ENCODE peak calls at places on chromosomes 16 and 17, in eight cellular contexts. One of them, this sample, is unnamed.

GRCh38 chr16:9123871-9124270 is 32.4 kb downstream of the HAPSTR1 start:
- DNase-seq in fibroblast of villous mesenchyme: no peak
- DNase-seq in heart left ventricle: peak
- DNase-seq in mucosa of descending colon: peak
- DNase-seq in HTR-8/SVneo: no peak
- DNase-seq in activated CD4-positive, alpha-beta T cell treated with anti-CD3 and anti-CD28 coated beads, Interleukin-2, amount 50 U/mL, for 1 hour: no peak
- DNase-seq in fibroblast of pulmonary artery: no peak
- DNase-seq in naive B cell: peak
- DNase-seq in this sample: peak

GRCh38 chr16:68732068-68732680 is 4.9 kb upstream of the CDH1 start:
- DNase-seq in fibroblast of villous mesenchyme: no peak
- DNase-seq in heart left ventricle: no peak
- DNase-seq in mucosa of descending colon: peak
- DNase-seq in HTR-8/SVneo: peak
- DNase-seq in activated CD4-positive, alpha-beta T cell treated with anti-CD3 and anti-CD28 coated beads, Interleukin-2, amount 50 U/mL, for 1 hour: no peak
- DNase-seq in fibroblast of pulmonary artery: no peak
- DNase-seq in naive B cell: no peak
- DNase-seq in this sample: no peak

GRCh38 chr16:28207425-28207824 is 4.3 kb downstream of the XPO6 start:
- DNase-seq in fibroblast of villous mesenchyme: no peak
- DNase-seq in heart left ventricle: no peak
- DNase-seq in mucosa of descending colon: no peak
- DNase-seq in HTR-8/SVneo: no peak
- DNase-seq in activated CD4-positive, alpha-beta T cell treated with anti-CD3 and anti-CD28 coated beads, Interleukin-2, amount 50 U/mL, for 1 hour: no peak
- DNase-seq in fibroblast of pulmonary artery: no peak
- DNase-seq in naive B cell: no peak
- DNase-seq in this sample: no peak

GRCh38 chr17:19646788-19647696 is 1.5 kb upstream of the ALDH3A2 start:
- DNase-seq in fibroblast of villous mesenchyme: peak
- DNase-seq in heart left ventricle: no peak
- DNase-seq in mucosa of descending colon: no peak
- DNase-seq in HTR-8/SVneo: no peak
- DNase-seq in activated CD4-positive, alpha-beta T cell treated with anti-CD3 and anti-CD28 coated beads, Interleukin-2, amount 50 U/mL, for 1 hour: no peak
- DNase-seq in fibroblast of pulmonary artery: peak
- DNase-seq in naive B cell: no peak
- DNase-seq in this sample: no peak

GRCh38 chr16:9772526-9772925 is 409.7 kb downstream of the GRIN2A start:
- DNase-seq in fibroblast of villous mesenchyme: no peak
- DNase-seq in heart left ventricle: no peak
- DNase-seq in mucosa of descending colon: no peak
- DNase-seq in HTR-8/SVneo: no peak
- DNase-seq in activated CD4-positive, alpha-beta T cell treated with anti-CD3 and anti-CD28 coated beads, Interleukin-2, amount 50 U/mL, for 1 hour: no peak
- DNase-seq in fibroblast of pulmonary artery: no peak
- DNase-seq in naive B cell: no peak
- DNase-seq in this sample: no peak

GRCh38 chr17:77280304-77280910 is 139.6 kb downstream of the SEC14L1 start:
- DNase-seq in fibroblast of villous mesenchyme: peak
- DNase-seq in heart left ventricle: no peak
- DNase-seq in mucosa of descending colon: peak
- DNase-seq in HTR-8/SVneo: no peak
- DNase-seq in activated CD4-positive, alpha-beta T cell treated with anti-CD3 and anti-CD28 coated beads, Interleukin-2, amount 50 U/mL, for 1 hour: no peak
- DNase-seq in fibroblast of pulmonary artery: peak
- DNase-seq in naive B cell: no peak
- DNase-seq in this sample: no peak

GRCh38 chr17:46150216-46150963 is 42.8 kb downstream of the KANSL1 start:
- DNase-seq in fibroblast of villous mesenchyme: no peak
- DNase-seq in heart left ventricle: no peak
- DNase-seq in mucosa of descending colon: no peak
- DNase-seq in HTR-8/SVneo: no peak
- DNase-seq in activated CD4-positive, alpha-beta T cell treated with anti-CD3 and anti-CD28 coated beads, Interleukin-2, amount 50 U/mL, for 1 hour: no peak
- DNase-seq in fibroblast of pulmonary artery: no peak
- DNase-seq in naive B cell: no peak
- DNase-seq in this sample: no peak

GRCh38 chr16:23324727-23325126 is 22.6 kb downstream of the SCNN1B start:
- DNase-seq in fibroblast of villous mesenchyme: no peak
- DNase-seq in heart left ventricle: peak
- DNase-seq in mucosa of descending colon: peak
- DNase-seq in HTR-8/SVneo: no peak
- DNase-seq in activated CD4-positive, alpha-beta T cell treated with anti-CD3 and anti-CD28 coated beads, Interleukin-2, amount 50 U/mL, for 1 hour: no peak
- DNase-seq in fibroblast of pulmonary artery: no peak
- DNase-seq in naive B cell: no peak
- DNase-seq in this sample: no peak

GRCh38 chr17:73856585-73856984 is 212.3 kb upstream of the SDK2 start:
- DNase-seq in fibroblast of villous mesenchyme: no peak
- DNase-seq in heart left ventricle: no peak
- DNase-seq in mucosa of descending colon: no peak
- DNase-seq in HTR-8/SVneo: no peak
- DNase-seq in activated CD4-positive, alpha-beta T cell treated with anti-CD3 and anti-CD28 coated beads, Interleukin-2, amount 50 U/mL, for 1 hour: no peak
- DNase-seq in fibroblast of pulmonary artery: no peak
- DNase-seq in naive B cell: no peak
- DNase-seq in this sample: no peak

GRCh38 chr16:48231675-48232214 is 12.4 kb upstream of the LONP2 start:
- DNase-seq in fibroblast of villous mesenchyme: peak
- DNase-seq in heart left ventricle: no peak
- DNase-seq in mucosa of descending colon: peak
- DNase-seq in HTR-8/SVneo: peak
- DNase-seq in activated CD4-positive, alpha-beta T cell treated with anti-CD3 and anti-CD28 coated beads, Interleukin-2, amount 50 U/mL, for 1 hour: peak
- DNase-seq in fibroblast of pulmonary artery: peak
- DNase-seq in naive B cell: no peak
- DNase-seq in this sample: no peak

GRCh38 chr17:238071-238963 is 56.9 kb upstream of the DOC2B start:
- DNase-seq in fibroblast of villous mesenchyme: no peak
- DNase-seq in heart left ventricle: peak
- DNase-seq in mucosa of descending colon: no peak
- DNase-seq in HTR-8/SVneo: no peak
- DNase-seq in activated CD4-positive, alpha-beta T cell treated with anti-CD3 and anti-CD28 coated beads, Interleukin-2, amount 50 U/mL, for 1 hour: no peak
- DNase-seq in fibroblast of pulmonary artery: no peak
- DNase-seq in naive B cell: no peak
- DNase-seq in this sample: no peak

GRCh38 chr16:74053310-74053709 is 243.3 kb upstream of the PSMD7 start:
- DNase-seq in fibroblast of villous mesenchyme: no peak
- DNase-seq in heart left ventricle: no peak
- DNase-seq in mucosa of descending colon: no peak
- DNase-seq in HTR-8/SVneo: no peak
- DNase-seq in activated CD4-positive, alpha-beta T cell treated with anti-CD3 and anti-CD28 coated beads, Interleukin-2, amount 50 U/mL, for 1 hour: no peak
- DNase-seq in fibroblast of pulmonary artery: no peak
- DNase-seq in naive B cell: no peak
- DNase-seq in this sample: no peak

This sample was measured in right atrium auricular region.